ENCODE peak calls at places on chromosomes 6 and 20, in five cellular contexts. One of them, this sample, is unnamed.

GRCh38 chr20:32635764-32636163 is 38.0 kb downstream of the C20orf203 start:
- DNase-seq in psoas muscle: no peak
- DNase-seq in fibroblast of mammary gland: peak; percentile 44
- DNase-seq in spleen: no peak
- DNase-seq in right atrium auricular region: no peak
- DNase-seq in this sample: peak; percentile 8

GRCh38 chr6:139133272-139133671 is 1.6 kb upstream of the HECA start:
- DNase-seq in psoas muscle: no peak
- DNase-seq in fibroblast of mammary gland: no peak
- DNase-seq in spleen: peak; percentile 80
- DNase-seq in right atrium auricular region: no peak
- DNase-seq in this sample: no peak

GRCh38 chr20:33568378-33569289 is 78.7 kb downstream of the CBFA2T2 start:
- DNase-seq in psoas muscle: no peak
- DNase-seq in fibroblast of mammary gland: no peak
- DNase-seq in spleen: no peak
- DNase-seq in right atrium auricular region: no peak
- DNase-seq in this sample: no peak

GRCh38 chr6:158642805-158643489 is 1.6 kb downstream of the DYNLT1 start:
- DNase-seq in psoas muscle: no peak
- DNase-seq in fibroblast of mammary gland: peak; percentile 23
- DNase-seq in spleen: no peak
- DNase-seq in right atrium auricular region: no peak
- DNase-seq in this sample: no peak

GRCh38 chr6:16739329-16739801 is 21.9 kb downstream of the ATXN1 start:
- DNase-seq in psoas muscle: no peak
- DNase-seq in fibroblast of mammary gland: peak; percentile 75
- DNase-seq in spleen: no peak
- DNase-seq in right atrium auricular region: no peak
- DNase-seq in this sample: peak; percentile 69

GRCh38 chr6:79544939-79545450 is 7.8 kb upstream of the LCA5 start:
- DNase-seq in psoas muscle: peak; percentile 65
- DNase-seq in fibroblast of mammary gland: peak; percentile 99
- DNase-seq in spleen: no peak
- DNase-seq in right atrium auricular region: peak; percentile 84
- DNase-seq in this sample: peak; percentile 97

GRCh38 chr6:148657053-148657452 is 89.8 kb upstream of the UST start:
- DNase-seq in psoas muscle: no peak
- DNase-seq in fibroblast of mammary gland: peak; percentile 88
- DNase-seq in spleen: no peak
- DNase-seq in right atrium auricular region: peak; percentile 64
- DNase-seq in this sample: peak; percentile 85

GRCh38 chr6:167287513-167288048 is 3.5 kb upstream of the UNC93A start:
- DNase-seq in psoas muscle: no peak
- DNase-seq in fibroblast of mammary gland: no peak
- DNase-seq in spleen: no peak
- DNase-seq in right atrium auricular region: no peak
- DNase-seq in this sample: no peak

GRCh38 chr6:75693534-75693933 is 55.5 kb upstream of the MYO6 start:
- DNase-seq in psoas muscle: no peak
- DNase-seq in fibroblast of mammary gland: peak; percentile 43
- DNase-seq in spleen: no peak
- DNase-seq in right atrium auricular region: no peak
- DNase-seq in this sample: peak; percentile 68

GRCh38 chr6:55898342-55898741 is 23.0 kb upstream of the BMP5 start:
- DNase-seq in psoas muscle: no peak
- DNase-seq in fibroblast of mammary gland: no peak
- DNase-seq in spleen: no peak
- DNase-seq in right atrium auricular region: no peak
- DNase-seq in this sample: peak; percentile 42

GRCh38 chr6:104574135-104574750 is 285.5 kb downstream of the HACE1 start:
- DNase-seq in psoas muscle: no peak
- DNase-seq in fibroblast of mammary gland: no peak
- DNase-seq in spleen: no peak
- DNase-seq in right atrium auricular region: no peak
- DNase-seq in this sample: no peak

DNA sequence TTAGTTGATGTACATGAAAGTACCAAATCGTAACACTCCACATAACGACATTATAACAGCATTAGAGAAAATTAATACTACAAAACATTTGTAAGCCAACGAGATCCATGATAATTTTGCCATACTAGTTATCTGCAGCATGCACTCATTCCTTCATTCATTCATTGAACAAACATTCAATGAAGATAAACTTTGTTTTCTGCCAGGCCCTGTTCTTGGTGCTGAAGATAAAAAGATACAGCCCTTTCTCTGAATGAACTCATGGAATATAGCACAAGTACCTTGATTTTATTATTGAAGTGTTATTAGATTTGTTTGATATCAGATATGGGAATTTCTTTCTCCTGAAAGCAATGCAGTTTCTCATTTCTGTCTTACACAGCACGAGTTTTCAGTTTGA is 524.0 kb downstream of the TFAP2A start:
- DNase-seq in psoas muscle: no peak
- DNase-seq in fibroblast of mammary gland: no peak
- DNase-seq in spleen: no peak
- DNase-seq in right atrium auricular region: no peak
- DNase-seq in this sample: no peak
- TF ChIP-seq CTCF in psoas muscle: no peak
- TF ChIP-seq CTCF in fibroblast of mammary gland: no peak
- TF ChIP-seq CTCF in spleen: no peak
- TF ChIP-seq CTCF in right atrium auricular region: no peak
- TF ChIP-seq CTCF in this sample: no peak

GRCh38 chr20:36839150-36839549 is 36.8 kb upstream of the TLDC2 start:
- DNase-seq in psoas muscle: no peak
- DNase-seq in fibroblast of mammary gland: no peak
- DNase-seq in spleen: no peak
- DNase-seq in right atrium auricular region: no peak
- DNase-seq in this sample: no peak

GRCh38 chr20:36833275-36834020 is 42.5 kb upstream of the TLDC2 start:
- DNase-seq in psoas muscle: no peak
- DNase-seq in fibroblast of mammary gland: peak; percentile 65
- DNase-seq in spleen: no peak
- DNase-seq in right atrium auricular region: no peak
- DNase-seq in this sample: peak; percentile 91

GRCh38 chr20:36835453-36836198 is 40.3 kb upstream of the TLDC2 start:
- DNase-seq in psoas muscle: peak; percentile 91
- DNase-seq in fibroblast of mammary gland: peak; percentile 95
- DNase-seq in spleen: peak; percentile 97
- DNase-seq in right atrium auricular region: peak; percentile 94
- DNase-seq in this sample: peak; percentile 96

GRCh38 chr20:36835025-36835424 is 40.9 kb upstream of the TLDC2 start:
- DNase-seq in psoas muscle: no peak
- DNase-seq in fibroblast of mammary gland: no peak
- DNase-seq in spleen: no peak
- DNase-seq in right atrium auricular region: no peak
- DNase-seq in this sample: no peak

DNA sequence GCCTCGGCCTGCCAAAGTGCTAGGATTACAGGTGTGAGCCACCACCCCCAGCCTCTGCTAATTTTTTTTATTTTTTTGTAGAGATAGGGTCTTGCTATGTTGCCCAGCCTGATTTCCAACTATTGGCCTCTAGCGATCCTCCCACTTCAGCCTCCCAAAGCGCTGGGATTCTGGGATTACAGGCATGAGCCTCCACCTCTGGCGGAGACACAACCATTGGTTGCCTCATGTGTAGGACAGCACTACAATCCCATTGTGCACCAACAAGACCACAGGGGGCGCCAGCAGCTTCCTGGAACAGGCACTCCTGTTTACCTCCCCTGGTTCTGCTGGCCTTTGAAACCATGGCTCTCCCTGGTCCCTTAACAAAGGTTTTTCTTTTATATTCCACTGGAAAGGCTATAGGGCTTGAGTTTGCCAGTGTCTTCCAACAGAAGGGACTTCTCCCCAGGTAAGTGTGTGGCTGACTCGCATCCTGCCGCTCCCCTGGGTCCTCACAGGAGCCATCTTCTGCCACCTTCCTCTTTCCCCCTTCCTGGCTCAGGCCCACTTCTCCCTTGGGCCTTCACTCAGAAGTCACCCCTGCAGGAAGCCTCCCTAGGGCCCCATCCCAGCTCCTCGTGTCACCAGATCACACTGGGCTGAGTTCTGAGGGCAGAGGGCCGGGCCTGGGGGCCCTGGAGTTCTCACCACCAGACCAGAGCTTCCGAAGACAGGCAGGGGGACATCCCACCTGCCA is 39.2 kb upstream of the TLDC2 start:
- DNase-seq in psoas muscle: peak; percentile 55
- DNase-seq in fibroblast of mammary gland: peak; percentile 71
- DNase-seq in spleen: peak; percentile 90
- DNase-seq in right atrium auricular region: no peak
- DNase-seq in this sample: peak; percentile 62
- H3K4me3 ChIP-seq in psoas muscle: no peak overlapping the region
- H3K4me3 ChIP-seq in fibroblast of mammary gland: no peak overlapping the region
- H3K4me3 ChIP-seq in spleen: no peak overlapping the region
- H3K4me3 ChIP-seq in right atrium auricular region: no peak overlapping the region
- H3K4me3 ChIP-seq in this sample: no peak overlapping the region

GRCh38 chr20:49046087-49046900 is at the start of gene CSE1L:
- DNase-seq in psoas muscle: peak; percentile 94
- DNase-seq in fibroblast of mammary gland: peak; percentile 94
- DNase-seq in spleen: peak; percentile 99
- DNase-seq in right atrium auricular region: peak; percentile 98
- DNase-seq in this sample: peak; percentile 95
- TF ChIP-seq CTCF in psoas muscle: no peak
- TF ChIP-seq CTCF in fibroblast of mammary gland: no peak
- TF ChIP-seq CTCF in spleen: no peak
- TF ChIP-seq CTCF in right atrium auricular region: no peak
- TF ChIP-seq CTCF in this sample: no peak

GRCh38 chr6:2275207-2275891 is 29.9 kb upstream of the GMDS start:
- DNase-seq in psoas muscle: no peak
- DNase-seq in fibroblast of mammary gland: peak; percentile 18
- DNase-seq in spleen: no peak
- DNase-seq in right atrium auricular region: no peak
- DNase-seq in this sample: peak; percentile 17

GRCh38 chr6:2266031-2266430 is 20.6 kb upstream of the GMDS start:
- DNase-seq in psoas muscle: no peak
- DNase-seq in fibroblast of mammary gland: no peak
- DNase-seq in spleen: no peak
- DNase-seq in right atrium auricular region: no peak
- DNase-seq in this sample: no peak

GRCh38 chr6:2266845-2267244 is 21.4 kb upstream of the GMDS start:
- DNase-seq in psoas muscle: no peak
- DNase-seq in fibroblast of mammary gland: no peak
- DNase-seq in spleen: no peak
- DNase-seq in right atrium auricular region: no peak
- DNase-seq in this sample: no peak

GRCh38 chr6:2264932-2265331 is 19.5 kb upstream of the GMDS start:
- DNase-seq in psoas muscle: no peak
- DNase-seq in fibroblast of mammary gland: peak; percentile 75
- DNase-seq in spleen: no peak
- DNase-seq in right atrium auricular region: no peak
- DNase-seq in this sample: no peak

DNA sequence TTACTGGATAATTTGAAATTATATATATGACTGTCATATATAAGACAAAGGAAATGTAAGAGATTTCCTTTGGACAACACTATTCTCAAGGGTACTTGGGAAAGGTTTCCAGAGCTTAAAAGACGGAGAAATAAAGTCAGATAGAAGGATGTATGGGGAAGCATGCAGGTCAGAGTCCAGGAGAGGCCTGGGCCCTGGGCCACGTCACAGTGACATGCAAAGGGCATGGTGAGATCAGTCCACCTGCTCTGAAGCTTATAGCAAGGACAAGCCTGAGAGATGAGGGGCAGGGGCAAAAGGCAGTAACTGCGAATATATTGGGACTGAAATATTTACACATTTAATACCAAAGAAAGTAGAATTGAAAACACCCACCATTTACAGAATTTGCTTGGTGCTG is 24.6 kb upstream of the GMDS start:
- DNase-seq in psoas muscle: no peak
- DNase-seq in fibroblast of mammary gland: no peak
- DNase-seq in spleen: no peak
- DNase-seq in right atrium auricular region: no peak
- DNase-seq in this sample: no peak
- H3K4me3 ChIP-seq in psoas muscle: no peak overlapping the region
- H3K4me3 ChIP-seq in fibroblast of mammary gland: no peak overlapping the region
- H3K4me3 ChIP-seq in spleen: no peak overlapping the region
- H3K4me3 ChIP-seq in right atrium auricular region: no peak overlapping the region
- H3K4me3 ChIP-seq in this sample: no peak overlapping the region

GRCh38 chr20:22586645-22587310 is 2.4 kb upstream of the FOXA2 start:
- DNase-seq in psoas muscle: no peak
- DNase-seq in fibroblast of mammary gland: no peak
- DNase-seq in spleen: no peak
- DNase-seq in right atrium auricular region: no peak
- DNase-seq in this sample: no peak
- TF ChIP-seq CTCF in psoas muscle: peak; percentile 47
- TF ChIP-seq CTCF in fibroblast of mammary gland: peak; percentile 47
- TF ChIP-seq CTCF in spleen: no peak
- TF ChIP-seq CTCF in right atrium auricular region: peak; percentile 64
- TF ChIP-seq CTCF in this sample: peak; percentile 52

GRCh38 chr20:61588356-61589054 is 336.4 kb downstream of the CDH4 start:
- DNase-seq in psoas muscle: no peak
- DNase-seq in fibroblast of mammary gland: peak; percentile 67
- DNase-seq in spleen: no peak
- DNase-seq in right atrium auricular region: no peak
- DNase-seq in this sample: peak; percentile 74
- H3K4me3 ChIP-seq in psoas muscle: no peak overlapping the region
- H3K4me3 ChIP-seq in fibroblast of mammary gland: no peak overlapping the region
- H3K4me3 ChIP-seq in spleen: no peak overlapping the region
- H3K4me3 ChIP-seq in right atrium auricular region: no peak overlapping the region
- H3K4me3 ChIP-seq in this sample: peak overlapping the region; percentile 30

GRCh38 chr20:8757146-8757545 is 311.7 kb upstream of the PLCB4 start:
- DNase-seq in psoas muscle: no peak
- DNase-seq in fibroblast of mammary gland: peak; percentile 97
- DNase-seq in spleen: no peak
- DNase-seq in right atrium auricular region: no peak
- DNase-seq in this sample: peak; percentile 59
- TF ChIP-seq CTCF in psoas muscle: no peak
- TF ChIP-seq CTCF in fibroblast of mammary gland: no peak
- TF ChIP-seq CTCF in spleen: no peak
- TF ChIP-seq CTCF in right atrium auricular region: no peak
- TF ChIP-seq CTCF in this sample: no peak

GRCh38 chr6:69867075-69867911 is 937 bp downstream of the COL19A1 start:
- DNase-seq in psoas muscle: peak; percentile 64
- DNase-seq in fibroblast of mammary gland: peak; percentile 3
- DNase-seq in spleen: peak; percentile 93
- DNase-seq in right atrium auricular region: peak; percentile 61
- DNase-seq in this sample: peak; percentile 11

GRCh38 chr6:69868961-69869360 is 2.6 kb downstream of the COL19A1 start:
- DNase-seq in psoas muscle: no peak
- DNase-seq in fibroblast of mammary gland: no peak
- DNase-seq in spleen: no peak
- DNase-seq in right atrium auricular region: no peak
- DNase-seq in this sample: no peak

GRCh38 chr6:69865126-69865525 is 1.2 kb upstream of the COL19A1 start:
- DNase-seq in psoas muscle: no peak
- DNase-seq in fibroblast of mammary gland: peak; percentile 73
- DNase-seq in spleen: no peak
- DNase-seq in right atrium auricular region: no peak
- DNase-seq in this sample: peak; percentile 25

GRCh38 chr6:69868252-69868804 is 2.0 kb downstream of the COL19A1 start:
- DNase-seq in psoas muscle: no peak
- DNase-seq in fibroblast of mammary gland: no peak
- DNase-seq in spleen: no peak
- DNase-seq in right atrium auricular region: no peak
- DNase-seq in this sample: no peak

GRCh38 chr6:69866351-69867074 is at the start of gene COL19A1:
- DNase-seq in psoas muscle: peak; percentile 24
- DNase-seq in fibroblast of mammary gland: no peak
- DNase-seq in spleen: peak; percentile 90
- DNase-seq in right atrium auricular region: no peak
- DNase-seq in this sample: no peak
- H3K4me3 ChIP-seq in psoas muscle: peak within 1 kb of the TSS; percentile 77
- H3K4me3 ChIP-seq in fibroblast of mammary gland: peak within 1 kb of the TSS; percentile 35
- H3K4me3 ChIP-seq in spleen: peak within 1 kb of the TSS; percentile 55
- H3K4me3 ChIP-seq in right atrium auricular region: peak within 1 kb of the TSS; percentile 62
- H3K4me3 ChIP-seq in this sample: peak within 1 kb of the TSS; percentile 56

GRCh38 chr6:116444092-116444491 is 17.1 kb upstream of the CALHM6 start:
- DNase-seq in psoas muscle: no peak
- DNase-seq in fibroblast of mammary gland: peak; percentile 67
- DNase-seq in spleen: no peak
- DNase-seq in right atrium auricular region: no peak
- DNase-seq in this sample: peak; percentile 43
- TF ChIP-seq CTCF in psoas muscle: peak; percentile 45
- TF ChIP-seq CTCF in fibroblast of mammary gland: peak; percentile 66
- TF ChIP-seq CTCF in spleen: no peak
- TF ChIP-seq CTCF in right atrium auricular region: peak; percentile 61
- TF ChIP-seq CTCF in this sample: peak; percentile 58

This sample was measured in fibroblast of villous mesenchyme.